ENCODE peak calls at places on chromosomes 4 and X, in five cellular contexts. One of them, this sample, is unnamed.

GRCh38 chrX:9148626-9149385 is 114.9 kb upstream of the FAM9B start:
- DNase-seq in Panc1: no peak
- DNase-seq in prostate gland: no peak
- DNase-seq in tibial artery: peak; percentile 64
- DNase-seq in brain microvascular endothelial cell: peak; percentile 64
- DNase-seq in this sample: no peak

GRCh38 chrX:108219949-108220601 is 128.5 kb downstream of the ATG4A start:
- DNase-seq in tibial artery: no peak
- DNase-seq in brain microvascular endothelial cell: no peak
- DNase-seq in prostate gland: no peak
- DNase-seq in Panc1: no peak
- DNase-seq in this sample: no peak

GRCh38 chr4:154399259-154399974 is 92.2 kb downstream of the DCHS2 start:
- DNase-seq in brain microvascular endothelial cell: peak; percentile 5
- DNase-seq in Panc1: peak; percentile 32
- DNase-seq in tibial artery: no peak
- DNase-seq in prostate gland: no peak
- DNase-seq in this sample: peak; percentile 10

GRCh38 chr4:75089206-75089605 is 156.3 kb downstream of the PARM1 start:
- DNase-seq in brain microvascular endothelial cell: no peak
- DNase-seq in tibial artery: no peak
- DNase-seq in prostate gland: no peak
- DNase-seq in Panc1: no peak
- DNase-seq in this sample: no peak

GRCh38 chr4:121283319-121283718 is 97.5 kb downstream of the QRFPR start:
- DNase-seq in brain microvascular endothelial cell: no peak
- DNase-seq in tibial artery: no peak
- DNase-seq in prostate gland: no peak
- DNase-seq in Panc1: no peak
- DNase-seq in this sample: no peak

GRCh38 chrX:134626434-134626833 is 31.8 kb downstream of the PLAC1 start:
- DNase-seq in Panc1: no peak
- DNase-seq in brain microvascular endothelial cell: no peak
- DNase-seq in tibial artery: peak; percentile 61
- DNase-seq in prostate gland: peak; percentile 68
- DNase-seq in this sample: no peak

GRCh38 chrX:71482228-71482958 is 50.5 kb upstream of the OGT start:
- DNase-seq in tibial artery: no peak
- DNase-seq in prostate gland: no peak
- DNase-seq in brain microvascular endothelial cell: no peak
- DNase-seq in Panc1: no peak
- DNase-seq in this sample: no peak

GRCh38 chrX:130111220-130111934 is 1.1 kb upstream of the ELF4 start:
- DNase-seq in Panc1: no peak
- DNase-seq in brain microvascular endothelial cell: no peak
- DNase-seq in tibial artery: no peak
- DNase-seq in prostate gland: no peak
- DNase-seq in this sample: no peak

GRCh38 chr4:130359537-130359936 is 1263.6 kb downstream of the C4orf33 start:
- DNase-seq in brain microvascular endothelial cell: peak; percentile 20
- DNase-seq in prostate gland: no peak
- DNase-seq in Panc1: no peak
- DNase-seq in tibial artery: no peak
- DNase-seq in this sample: no peak

GRCh38 chr4:1574601-1575417 is 109.3 kb downstream of the FAM53A start:
- DNase-seq in Panc1: no peak
- DNase-seq in brain microvascular endothelial cell: no peak
- DNase-seq in prostate gland: no peak
- DNase-seq in tibial artery: no peak
- DNase-seq in this sample: no peak

GRCh38 chr4:99235955-99236354 is 16.9 kb upstream of the ADH6 start:
- DNase-seq in brain microvascular endothelial cell: no peak
- DNase-seq in tibial artery: no peak
- DNase-seq in prostate gland: no peak
- DNase-seq in Panc1: no peak
- DNase-seq in this sample: no peak

GRCh38 chr4:98568896-98569663 is 89.3 kb downstream of the TSPAN5 start:
- DNase-seq in tibial artery: no peak
- DNase-seq in brain microvascular endothelial cell: no peak
- DNase-seq in Panc1: no peak
- DNase-seq in prostate gland: no peak
- DNase-seq in this sample: no peak

GRCh38 chr4:84479663-84480062 is 19.4 kb downstream of the NKX6-1 start:
- DNase-seq in tibial artery: no peak
- DNase-seq in Panc1: no peak
- DNase-seq in brain microvascular endothelial cell: no peak
- DNase-seq in prostate gland: no peak
- DNase-seq in this sample: no peak

GRCh38 chrX:46587158-46587557 is 13.6 kb downstream of the CHST7 start:
- DNase-seq in prostate gland: no peak
- DNase-seq in brain microvascular endothelial cell: peak; percentile 62
- DNase-seq in tibial artery: no peak
- DNase-seq in Panc1: no peak
- DNase-seq in this sample: no peak

GRCh38 chrX:118215346-118215745 is 98.7 kb upstream of the KLHL13 start:
- DNase-seq in tibial artery: no peak
- DNase-seq in prostate gland: no peak
- DNase-seq in brain microvascular endothelial cell: no peak
- DNase-seq in Panc1: no peak
- DNase-seq in this sample: no peak

GRCh38 chrX:139932077-139932900 is 564 bp downstream of the ATP11C start:
- DNase-seq in tibial artery: peak; percentile 74
- DNase-seq in Panc1: no peak
- DNase-seq in prostate gland: peak; percentile 17
- DNase-seq in brain microvascular endothelial cell: no peak
- DNase-seq in this sample: no peak

DNA sequence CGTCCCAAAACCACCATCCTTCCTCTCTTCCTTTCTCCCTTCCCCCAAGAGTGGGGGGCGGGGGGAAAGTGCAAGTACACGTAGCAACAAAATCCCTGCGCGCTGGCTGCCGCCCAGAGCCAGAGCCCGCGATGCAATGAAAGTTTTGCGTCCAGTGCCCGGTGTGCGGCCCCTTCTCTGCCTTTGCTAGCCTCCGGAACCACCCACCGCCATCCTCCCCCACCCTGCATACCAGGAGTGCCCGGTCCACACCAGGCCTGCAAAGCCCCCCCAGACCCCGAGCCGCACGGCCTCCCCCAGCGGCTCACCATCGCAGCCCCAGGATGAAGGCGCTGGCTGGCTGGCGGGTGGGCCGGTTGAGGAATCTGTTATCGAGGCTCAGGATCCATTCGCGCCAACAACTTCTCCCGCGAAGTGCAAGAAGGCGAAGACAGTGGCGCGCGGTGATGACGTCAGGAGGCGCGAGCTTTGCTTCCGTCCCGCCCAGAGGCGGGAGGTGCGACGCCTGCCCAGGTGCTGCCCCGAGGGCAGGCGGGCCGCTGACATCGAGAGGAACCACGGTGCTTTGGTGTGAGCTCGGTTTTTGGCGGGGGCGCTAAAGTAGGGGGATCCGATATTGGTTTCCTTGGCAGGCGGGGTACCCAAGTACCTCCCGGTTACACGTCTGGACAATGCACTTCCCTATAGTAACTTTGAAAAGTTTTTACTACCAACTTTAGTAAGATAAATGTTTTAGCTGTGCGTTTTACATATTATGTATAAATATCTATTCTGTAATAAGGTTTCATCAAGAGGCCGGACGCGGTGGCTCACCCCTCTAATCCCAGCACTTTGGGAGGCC is at the start of gene RFC1:
- DNase-seq in brain microvascular endothelial cell: peak; percentile 89
- DNase-seq in Panc1: peak; percentile 38
- DNase-seq in prostate gland: peak; percentile 89
- DNase-seq in tibial artery: peak; percentile 93
- DNase-seq in this sample: peak; percentile 60
- TF ChIP-seq CTCF in brain microvascular endothelial cell: no peak
- TF ChIP-seq CTCF in Panc1: no peak
- TF ChIP-seq CTCF in prostate gland: no peak
- TF ChIP-seq CTCF in tibial artery: no peak
- TF ChIP-seq CTCF in this sample: no peak

GRCh38 chrX:338836-339400 is 20.3 kb upstream of the GTPBP6 start:
- DNase-seq in prostate gland: no peak
- DNase-seq in brain microvascular endothelial cell: no peak
- DNase-seq in tibial artery: no peak
- DNase-seq in Panc1: no peak
- DNase-seq in this sample: no peak

GRCh38 chrX:338281-338835 is 19.8 kb upstream of the GTPBP6 start:
- DNase-seq in brain microvascular endothelial cell: no peak
- DNase-seq in prostate gland: no peak
- DNase-seq in Panc1: no peak
- DNase-seq in tibial artery: no peak
- DNase-seq in this sample: no peak

GRCh38 chrX:340641-341423 is 22.2 kb upstream of the GTPBP6 start:
- DNase-seq in prostate gland: no peak
- DNase-seq in tibial artery: peak; percentile 37
- DNase-seq in Panc1: no peak
- DNase-seq in brain microvascular endothelial cell: no peak
- DNase-seq in this sample: no peak

GRCh38 chrX:341541-342101 is 23.0 kb upstream of the GTPBP6 start:
- DNase-seq in brain microvascular endothelial cell: no peak
- DNase-seq in Panc1: no peak
- DNase-seq in prostate gland: no peak
- DNase-seq in tibial artery: peak; percentile 55
- DNase-seq in this sample: no peak

GRCh38 chrX:340121-340520 is 21.5 kb upstream of the GTPBP6 start:
- DNase-seq in prostate gland: no peak
- DNase-seq in brain microvascular endothelial cell: no peak
- DNase-seq in Panc1: no peak
- DNase-seq in tibial artery: no peak
- DNase-seq in this sample: no peak
- H3K36me3 ChIP-seq in prostate gland: no peaks in the 10 kb centered on the region
- H3K36me3 ChIP-seq in brain microvascular endothelial cell: no peaks in the 10 kb centered on the region
- H3K36me3 ChIP-seq in Panc1: no peaks in the 10 kb centered on the region
- H3K36me3 ChIP-seq in tibial artery: peaks cover 9% of the 10 kb centered on the region
- H3K36me3 ChIP-seq in this sample: no peaks in the 10 kb centered on the region

GRCh38 chr4:118740869-118741268 is 55.7 kb downstream of the METTL14 start:
- DNase-seq in prostate gland: no peak
- DNase-seq in brain microvascular endothelial cell: no peak
- DNase-seq in Panc1: no peak
- DNase-seq in tibial artery: no peak
- DNase-seq in this sample: no peak
- TF ChIP-seq CTCF in prostate gland: no peak
- TF ChIP-seq CTCF in brain microvascular endothelial cell: no peak
- TF ChIP-seq CTCF in Panc1: peak; percentile 30
- TF ChIP-seq CTCF in tibial artery: peak; percentile 34
- TF ChIP-seq CTCF in this sample: no peak

GRCh38 chr4:7187691-7188090 is 4.6 kb upstream of the SORCS2 start:
- DNase-seq in prostate gland: no peak
- DNase-seq in Panc1: no peak
- DNase-seq in tibial artery: peak; percentile 32
- DNase-seq in brain microvascular endothelial cell: no peak
- DNase-seq in this sample: no peak
- H3K36me3 ChIP-seq in prostate gland: no peaks in the 10 kb centered on the region
- H3K36me3 ChIP-seq in Panc1: no peaks in the 10 kb centered on the region
- H3K36me3 ChIP-seq in tibial artery: no peaks in the 10 kb centered on the region
- H3K36me3 ChIP-seq in brain microvascular endothelial cell: no peaks in the 10 kb centered on the region
- H3K36me3 ChIP-seq in this sample: no peaks in the 10 kb centered on the region

GRCh38 chr4:56977321-56978012 is at the start of gene NOA1:
- DNase-seq in prostate gland: peak; percentile 98
- DNase-seq in brain microvascular endothelial cell: peak; percentile 99
- DNase-seq in tibial artery: peak; percentile 99
- DNase-seq in Panc1: peak; percentile 95
- DNase-seq in this sample: peak; percentile 99

GRCh38 chr4:56978750-56979303 is at the start of gene POLR2B:
- DNase-seq in Panc1: peak; percentile 80
- DNase-seq in prostate gland: peak; percentile 89
- DNase-seq in brain microvascular endothelial cell: peak; percentile 91
- DNase-seq in tibial artery: peak; percentile 97
- DNase-seq in this sample: peak; percentile 72

GRCh38 chr4:56979674-56980073 is 978 bp downstream of the POLR2B start:
- DNase-seq in Panc1: no peak
- DNase-seq in tibial artery: no peak
- DNase-seq in brain microvascular endothelial cell: peak; percentile 65
- DNase-seq in prostate gland: no peak
- DNase-seq in this sample: no peak

GRCh38 chr4:56976283-56976877 is 1.0 kb downstream of the NOA1 start:
- DNase-seq in tibial artery: no peak
- DNase-seq in brain microvascular endothelial cell: no peak
- DNase-seq in Panc1: no peak
- DNase-seq in prostate gland: peak; percentile 20
- DNase-seq in this sample: no peak

DNA sequence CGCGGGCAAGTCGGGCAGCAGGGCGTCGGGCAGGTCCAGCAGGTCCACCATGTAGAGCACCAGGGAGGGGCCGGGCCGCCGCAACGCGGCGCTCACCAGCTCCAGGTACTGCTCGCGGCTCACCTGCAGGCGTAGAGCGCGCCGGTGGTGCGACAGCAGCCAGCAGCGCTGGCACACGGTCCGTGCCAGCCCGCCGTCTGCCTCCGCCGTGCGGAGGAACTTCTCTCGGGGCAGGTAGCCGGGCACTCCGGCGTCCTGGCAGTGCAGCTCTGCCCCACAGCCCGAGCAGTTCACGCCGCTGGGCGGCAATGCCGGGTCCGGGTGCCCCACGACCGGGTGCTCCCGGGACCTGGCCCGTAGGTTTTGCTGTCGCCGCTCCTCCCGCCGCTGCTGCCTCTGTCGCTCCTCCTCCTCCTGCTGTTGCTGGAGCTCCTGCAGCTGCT is 507 bp downstream of the NOA1 start:
- DNase-seq in prostate gland: peak; percentile 69
- DNase-seq in tibial artery: peak; percentile 72
- DNase-seq in brain microvascular endothelial cell: no peak
- DNase-seq in Panc1: no peak
- DNase-seq in this sample: no peak
- TF ChIP-seq CTCF in prostate gland: no peak
- TF ChIP-seq CTCF in tibial artery: no peak
- TF ChIP-seq CTCF in brain microvascular endothelial cell: peak; percentile 13
- TF ChIP-seq CTCF in Panc1: no peak
- TF ChIP-seq CTCF in this sample: no peak

DNA sequence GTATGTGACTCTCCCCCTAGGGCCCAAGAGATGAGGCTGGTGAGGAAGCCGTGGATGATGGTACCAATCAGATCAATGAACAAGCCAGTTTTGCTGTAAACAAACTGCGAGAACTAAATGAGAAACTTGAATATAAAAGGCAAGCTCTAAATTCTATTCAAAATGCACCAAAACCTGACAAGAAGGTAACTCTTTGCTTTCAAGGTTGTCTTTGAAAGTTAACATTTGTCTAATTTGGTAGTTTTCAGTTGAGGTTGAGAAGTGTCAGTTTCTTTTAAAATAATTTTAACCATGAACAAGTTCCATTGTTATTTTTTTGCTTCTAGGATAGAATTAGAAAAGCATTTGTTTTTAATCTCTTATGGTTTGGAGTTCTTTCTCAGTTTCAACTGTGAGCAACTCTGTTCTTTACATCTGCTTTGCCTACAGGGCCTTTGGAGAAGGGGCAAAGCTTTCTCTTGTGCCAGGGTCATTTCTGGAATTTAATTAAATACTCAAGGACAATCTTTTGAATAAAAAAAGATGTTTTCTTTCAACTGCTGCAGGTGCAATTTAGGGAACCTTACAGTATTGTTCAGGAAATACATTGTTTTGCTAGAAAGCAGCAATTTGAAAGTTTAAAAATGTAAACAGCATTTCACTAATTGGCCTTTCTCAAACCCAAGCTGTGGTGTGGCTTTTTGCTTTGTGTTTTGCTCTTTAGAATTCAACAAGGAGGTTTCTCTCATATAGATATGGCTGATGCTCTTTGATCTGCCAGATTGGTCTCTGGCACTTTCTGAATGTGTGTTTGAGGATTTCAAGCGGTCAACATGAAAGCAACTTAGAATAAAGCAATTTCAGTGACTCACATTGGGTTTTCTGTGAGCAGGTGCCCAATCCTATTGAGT is 62.9 kb downstream of the LRP2BP start:
- DNase-seq in tibial artery: no peak
- DNase-seq in Panc1: no peak
- DNase-seq in brain microvascular endothelial cell: no peak
- DNase-seq in prostate gland: no peak
- DNase-seq in this sample: no peak
- H3K36me3 ChIP-seq in tibial artery: no peaks in the 10 kb centered on the region
- H3K36me3 ChIP-seq in Panc1: no peaks in the 10 kb centered on the region
- H3K36me3 ChIP-seq in brain microvascular endothelial cell: no peaks in the 10 kb centered on the region
- H3K36me3 ChIP-seq in prostate gland: no peaks in the 10 kb centered on the region
- H3K36me3 ChIP-seq in this sample: no peaks in the 10 kb centered on the region

This sample was measured in kidney epithelial cell.